ENCODE peak calls at places on chromosomes 7 and 10, in four cellular contexts. W is activated T-cell treated with anti-CD3 and anti-CD28 coated beads for 24 hours, V is NCI-H146, U is occipital lobe. O is an unnamed sample.

GRCh38 chr7:112985377-112985987 is 101.1 kb downstream of the GPR85 start:
- DNase-seq in V (no peak), W (no peak), U (no peak), O (no peak)

GRCh38 chr10:122417667-122418066 is 36.8 kb upstream of the ARMS2 start:
- DNase-seq in U (no peak), W (no peak), V (no peak), O (no peak)

GRCh38 chr7:93551063-93551895 is 23.2 kb downstream of the CALCR start:
- DNase-seq in U (no peak), W (no peak), V (peak), O (no peak)

GRCh38 chr7:107865956-107866775 is 24.8 kb upstream of the DLD start:
- DNase-seq in U (no peak), W (no peak), V (no peak), O (peak)

GRCh38 chr10:108424656-108425055 is 1260.2 kb upstream of the SORCS1 start:
- DNase-seq in V (no peak), W (no peak), U (no peak), O (no peak)

GRCh38 chr10:107542016-107542415 is 377.5 kb upstream of the SORCS1 start:
- DNase-seq in U (no peak), V (no peak), W (no peak), O (no peak)

GRCh38 chr10:34955391-34955790 is 134.8 kb downstream of the CUL2 start:
- DNase-seq in U (no peak), W (no peak), V (no peak), O (no peak)

GRCh38 chr7:2082357-2083038 is 150.2 kb downstream of the MAD1L1 start:
- DNase-seq in U (no peak), W (no peak), V (no peak), O (no peak)

GRCh38 chr7:14446829-14447228 is 455.7 kb downstream of the DGKB start:
- DNase-seq in W (no peak), V (no peak), U (no peak), O (peak)

GRCh38 chr7:39735903-39736302 is 112.5 kb downstream of the RALA start:
- DNase-seq in U (no peak), V (no peak), W (no peak), O (peak)

GRCh38 chr10:110077436-110078120 is 69.8 kb downstream of the ADD3 start:
- DNase-seq in V (no peak), W (no peak), U (peak), O (no peak)

GRCh38 chr10:74035324-74035723 is 37.4 kb downstream of the VCL start:
- DNase-seq in W (no peak), V (no peak), U (no peak), O (no peak)

GRCh38 chr7:115724400-115725056 is 306.0 kb downstream of the TFEC start:
- DNase-seq in U (no peak), V (peak), W (no peak), O (no peak)

GRCh38 chr7:36036590-36036989 is 116.5 kb upstream of the EEPD1 start:
- DNase-seq in U (no peak), W (no peak), V (no peak), O (no peak)

GRCh38 chr7:130008941-130009847 is 42.0 kb downstream of the ZC3HC1 start:
- DNase-seq in W (no peak), V (peak), U (no peak), O (no peak)

GRCh38 chr10:112265745-112266144 is 17.5 kb upstream of the TECTB start:
- DNase-seq in W (no peak), V (peak), U (no peak), O (no peak)

GRCh38 chr10:29895436-29895835 is 163.9 kb downstream of the JCAD start:
- DNase-seq in U (no peak), W (no peak), V (no peak), O (no peak)

GRCh38 chr10:14491814-14492213 is 161.1 kb upstream of the FRMD4A start:
- DNase-seq in V (no peak), W (no peak), U (no peak), O (no peak)

GRCh38 chr10:131264110-131264788 is 47.3 kb downstream of the TCERG1L start:
- DNase-seq in V (no peak), W (no peak), U (no peak), O (no peak)